ENCODE peak calls at places on chromosomes 1 and 21, in nine cellular contexts. D, C, Z, A, F, S, Y, U and J are unnamed samples.

GRCh38 chr1:9902060-9902452 is 8.0 kb downstream of the CTNNBIP1 start:
- DNase-seq in D (no peak), C (no peak), Z (no peak), A (no peak), F (no peak), S (no peak), Y (no peak), U (no peak), J (no peak)

GRCh38 chr21:31531967-31532366 is 127.5 kb upstream of the SOD1 start:
- DNase-seq in D (no peak), C (no peak), Z (no peak), A (no peak), F (no peak), S (no peak), Y (no peak), U (no peak), J (peak)

GRCh38 chr1:47931395-47931794 is 65.8 kb downstream of the TRABD2B start:
- DNase-seq in D (no peak), C (no peak), Z (no peak), A (no peak), F (no peak), S (no peak), Y (no peak), U (no peak), J (no peak)

GRCh38 chr21:45864436-45864835 is 117.1 kb upstream of the COL6A1 start:
- DNase-seq in D (no peak), C (no peak), Z (no peak), A (no peak), F (no peak), S (no peak), Y (no peak), U (no peak), J (no peak)

GRCh38 chr1:15411593-15412487 is 2.2 kb downstream of the EFHD2 start:
- DNase-seq in D (no peak), C (no peak), Z (no peak), A (peak), F (no peak), S (peak), Y (peak), U (no peak), J (peak)

GRCh38 chr1:150567717-150568561 is 11.5 kb downstream of the MCL1 start:
- DNase-seq in D (no peak), C (peak), Z (no peak), A (peak), F (peak), S (peak), Y (peak), U (peak), J (peak)

GRCh38 chr1:45892068-45892785 is 88.8 kb downstream of the MAST2 start:
- DNase-seq in D (no peak), C (no peak), Z (no peak), A (no peak), F (no peak), S (no peak), Y (no peak), U (peak), J (no peak)

GRCh38 chr1:224726783-224727182 is 110.7 kb downstream of the CNIH3 start:
- DNase-seq in D (no peak), C (peak), Z (no peak), A (no peak), F (peak), S (no peak), Y (no peak), U (peak), J (peak)

GRCh38 chr1:205775717-205776056 is 405 bp upstream of the RAB29 start:
- DNase-seq in D (no peak), C (no peak), Z (no peak), A (no peak), F (no peak), S (no peak), Y (no peak), U (peak), J (no peak)

GRCh38 chr1:226679853-226680516 is 59.1 kb downstream of the ITPKB start:
- DNase-seq in D (peak), C (peak), Z (no peak), A (peak), F (peak), S (peak), Y (peak), U (no peak), J (peak)

GRCh38 chr1:2372551-2373490 is 18.5 kb downstream of the MORN1 start:
- DNase-seq in D (no peak), C (peak), Z (no peak), A (no peak), F (peak), S (no peak), Y (no peak), U (no peak), J (peak)

GRCh38 chr1:16076003-16076870 is 2.8 kb upstream of the FAM131C start:
- DNase-seq in D (no peak), C (peak), Z (no peak), A (no peak), F (peak), S (no peak), Y (no peak), U (peak), J (no peak)

GRCh38 chr1:3521426-3521825 is 67.0 kb downstream of the ARHGEF16 start:
- DNase-seq in D (no peak), C (no peak), Z (no peak), A (no peak), F (no peak), S (no peak), Y (no peak), U (no peak), J (no peak)

GRCh38 chr21:45136927-45137611 is 62.7 kb downstream of the ADARB1 start:
- DNase-seq in D (peak), C (peak), Z (no peak), A (peak), F (peak), S (peak), Y (peak), U (no peak), J (peak)

GRCh38 chr1:243249214-243249613 is 5.9 kb downstream of the CEP170 start:
- DNase-seq in D (no peak), C (no peak), Z (no peak), A (no peak), F (no peak), S (no peak), Y (no peak), U (no peak), J (no peak)

GRCh38 chr1:172906778-172907592 is 143.8 kb downstream of the TNFSF18 start:
- DNase-seq in D (no peak), C (no peak), Z (no peak), A (no peak), F (no peak), S (no peak), Y (no peak), U (no peak), J (no peak)

GRCh38 chr21:46116189-46116845 is 18.4 kb downstream of the COL6A2 start:
- DNase-seq in D (no peak), C (peak), Z (no peak), A (no peak), F (peak), S (no peak), Y (no peak), U (no peak), J (peak)

GRCh38 chr1:11523261-11523660 is 44.3 kb downstream of the DISP3 start:
- DNase-seq in D (no peak), C (peak), Z (no peak), A (no peak), F (no peak), S (no peak), Y (no peak), U (no peak), J (no peak)

GRCh38 chr1:243883551-243883950 is 33.5 kb upstream of the AKT3 start:
- DNase-seq in D (no peak), C (no peak), Z (no peak), A (no peak), F (no peak), S (no peak), Y (no peak), U (no peak), J (no peak)

GRCh38 chr1:170929835-170930554 is 5.3 kb upstream of the MROH9 start:
- DNase-seq in D (no peak), C (no peak), Z (peak), A (peak), F (no peak), S (peak), Y (peak), U (peak), J (no peak)

GRCh38 chr1:162218975-162219374 is 149.5 kb downstream of the NOS1AP start:
- DNase-seq in D (no peak), C (no peak), Z (no peak), A (no peak), F (no peak), S (no peak), Y (no peak), U (no peak), J (no peak)

GRCh38 chr1:213136190-213136917 is 85.3 kb downstream of the RPS6KC1 start:
- DNase-seq in D (no peak), C (no peak), Z (no peak), A (no peak), F (no peak), S (no peak), Y (no peak), U (no peak), J (no peak)

GRCh38 chr1:197696372-197696771 is 78.9 kb downstream of the DENND1B start:
- DNase-seq in D (no peak), C (no peak), Z (no peak), A (no peak), F (no peak), S (no peak), Y (no peak), U (no peak), J (no peak)

GRCh38 chr21:14750041-14750440 is 203.9 kb upstream of the SAMSN1 start:
- DNase-seq in D (no peak), C (no peak), Z (no peak), A (no peak), F (no peak), S (no peak), Y (no peak), U (no peak), J (no peak)

GRCh38 chr1:5651964-5652751 is 340.1 kb downstream of the NPHP4 start:
- DNase-seq in D (no peak), C (no peak), Z (no peak), A (no peak), F (no peak), S (no peak), Y (no peak), U (no peak), J (no peak)

GRCh38 chr1:234956821-234957329 is 171.8 kb downstream of the TOMM20 start:
- DNase-seq in D (no peak), C (no peak), Z (no peak), A (no peak), F (no peak), S (no peak), Y (no peak), U (no peak), J (no peak)

GRCh38 chr1:35449334-35450008 is 107.7 kb downstream of the KIAA0319L start:
- DNase-seq in D (no peak), C (no peak), Z (no peak), A (no peak), F (no peak), S (no peak), Y (no peak), U (peak), J (no peak)

GRCh38 chr1:169928438-169929209 is 34.9 kb upstream of the SCYL3 start:
- DNase-seq in D (no peak), C (no peak), Z (peak), A (no peak), F (no peak), S (no peak), Y (no peak), U (no peak), J (no peak)

GRCh38 chr1:160560045-160560724 is 19.1 kb downstream of the CD84 start:
- DNase-seq in D (no peak), C (no peak), Z (no peak), A (no peak), F (no peak), S (no peak), Y (no peak), U (no peak), J (no peak)

GRCh38 chr1:31154632-31155215 is 85.0 kb downstream of the NKAIN1 start:
- DNase-seq in D (peak), C (peak), Z (peak), A (no peak), F (peak), S (peak), Y (no peak), U (no peak), J (peak)

GRCh38 chr1:170145691-170146676 is at the start of gene NTMT2:
- DNase-seq in D (no peak), C (no peak), Z (no peak), A (no peak), F (peak), S (no peak), Y (no peak), U (no peak), J (no peak)

GRCh38 chr1:48761986-48762385 is 14.7 kb downstream of the BEND5 start:
- DNase-seq in D (no peak), C (no peak), Z (no peak), A (no peak), F (no peak), S (no peak), Y (no peak), U (no peak), J (no peak)

GRCh38 chr1:232844791-232845190 is 39.6 kb downstream of the MAP10 start:
- DNase-seq in D (no peak), C (no peak), Z (no peak), A (no peak), F (no peak), S (no peak), Y (no peak), U (no peak), J (no peak)

GRCh38 chr1:51969038-51969705 is 21.3 kb downstream of the RAB3B start:
- DNase-seq in D (no peak), C (no peak), Z (no peak), A (no peak), F (no peak), S (no peak), Y (no peak), U (peak), J (no peak)

GRCh38 chr1:34266127-34266951 is 89.6 kb downstream of the C1orf94 start:
- DNase-seq in D (no peak), C (no peak), Z (no peak), A (no peak), F (no peak), S (no peak), Y (peak), U (no peak), J (no peak)

GRCh38 chr1:25675729-25676476 is 59.3 kb downstream of the MAN1C1 start:
- DNase-seq in D (peak), C (no peak), Z (no peak), A (no peak), F (no peak), S (peak), Y (peak), U (no peak), J (peak)

GRCh38 chr21:26850116-26850643 is 5.0 kb upstream of the ADAMTS1 start:
- DNase-seq in D (no peak), C (no peak), Z (no peak), A (no peak), F (no peak), S (no peak), Y (no peak), U (no peak), J (no peak)